ENCODE peak calls at places on chromosome 11, in four cellular contexts. B is GM12878, Z is HepG2, A is K562. M is an unnamed sample.

GRCh38 chr11:133895551-133895950 is 50.2 kb upstream of the SPATA19 start:
- DNase-seq in B (no peak), A (no peak), Z (no peak), M (no peak)

GRCh38 chr11:132898676-132899075 is 633.6 kb downstream of the OPCML start:
- DNase-seq in A (no peak), Z (no peak), B (no peak), M (no peak)

GRCh38 chr11:122721201-122721963 is 65.9 kb downstream of the UBASH3B start:
- DNase-seq in B (no peak), A (no peak), Z (no peak), M (no peak)

GRCh38 chr11:100791873-100792272 is 104.8 kb downstream of the ARHGAP42 start:
- DNase-seq in A (no peak), B (no peak), Z (no peak), M (no peak)

GRCh38 chr11:3853935-3854659 is 1.4 kb upstream of the STIM1 start:
- DNase-seq in A (no peak), B (peak), Z (no peak), M (no peak)

GRCh38 chr11:95495722-95496121 is 264.7 kb upstream of the SESN3 start:
- DNase-seq in A (no peak), Z (no peak), B (no peak), M (no peak)

GRCh38 chr11:17477084-17477333 is 364 bp upstream of the ABCC8 start:
- DNase-seq in Z (no peak), A (no peak), B (no peak), M (no peak)

GRCh38 chr11:554428-554823 is 6.1 kb downstream of the LMNTD2 start:
- DNase-seq in A (no peak), B (no peak), Z (no peak), M (no peak)

GRCh38 chr11:33861366-33861765 is 30.5 kb downstream of the LMO2 start:
- DNase-seq in B (no peak), A (no peak), Z (no peak), M (no peak)
- TF ChIP-seq CTCF in B (no peak), A (no peak), Z (no peak), M (no peak)

GRCh38 chr11:12186683-12187082 is 76.3 kb downstream of the MICAL2 start:
- DNase-seq in Z (no peak), A (no peak), B (no peak), M (no peak)

GRCh38 chr11:12185106-12185690 is 74.8 kb downstream of the MICAL2 start:
- DNase-seq in A (no peak), Z (no peak), B (no peak), M (no peak)

GRCh38 chr11:12184696-12185095 is 74.3 kb downstream of the MICAL2 start:
- DNase-seq in Z (no peak), A (no peak), B (no peak), M (no peak)

GRCh38 chr11:12187399-12187798 is 77.0 kb downstream of the MICAL2 start:
- DNase-seq in A (peak), Z (no peak), B (no peak), M (no peak)

GRCh38 chr11:12185914-12186313 is 75.5 kb downstream of the MICAL2 start:
- DNase-seq in Z (no peak), B (no peak), A (no peak), M (no peak)
- TF ChIP-seq CBFB in Z (no peak), B (no peak), A (no peak), M (no peak)

GRCh38 chr11:29336727-29337212 is 680.1 kb downstream of the KCNA4 start:
- DNase-seq in A (no peak), B (no peak), Z (no peak), M (no peak)

GRCh38 chr11:29334781-29335140 is 682.1 kb downstream of the KCNA4 start:
- DNase-seq in A (no peak), Z (no peak), B (no peak), M (no peak)

GRCh38 chr11:29328961-29329441 is 687.8 kb downstream of the KCNA4 start:
- DNase-seq in Z (peak), B (no peak), A (no peak), M (no peak)

GRCh38 chr11:29333993-29334780 is 682.6 kb downstream of the KCNA4 start:
- DNase-seq in A (no peak), Z (peak), B (peak), M (no peak)
- TF ChIP-seq CTCF in A (no peak), Z (peak), B (peak), M (peak)

GRCh38 chr11:31780078-31780971 is 30.8 kb downstream of the PAX6 start:
- DNase-seq in A (no peak), Z (no peak), B (no peak), M (no peak)
- TF ChIP-seq CBFB in A (no peak), Z (no peak), B (no peak), M (no peak)

M was measured in WTC11.